ENCODE peak calls at places on chromosomes 11 and 22, in eight cellular contexts. One of them, this sample, is unnamed.
A peak's percentile ranks its signal among the peaks of the same experiment; 100 is the strongest.

GRCh38 chr22:35065796-35066218 is at the start of gene ISX:
- DNase-seq in RWPE1: no peak
- DNase-seq in brain pericyte: no peak
- DNase-seq in chondrocyte: no peak
- DNase-seq in D341Med: no peak
- DNase-seq in HCEC 1CT: no peak
- DNase-seq in H7: no peak
- DNase-seq in mammary epithelial cell: no peak
- DNase-seq in this sample: no peak

GRCh38 chr22:46829140-46829891 is 66.9 kb downstream of the TBC1D22A start:
- DNase-seq in RWPE1: peak; percentile 78
- DNase-seq in brain pericyte: peak; percentile 58
- DNase-seq in chondrocyte: no peak
- DNase-seq in D341Med: peak; percentile 4
- DNase-seq in HCEC 1CT: peak; percentile 90
- DNase-seq in H7: peak; percentile 10
- DNase-seq in mammary epithelial cell: peak; percentile 42
- DNase-seq in this sample: no peak

GRCh38 chr11:129225190-129225589 is 33.1 kb upstream of the ARHGAP32 start:
- DNase-seq in RWPE1: no peak
- DNase-seq in brain pericyte: no peak
- DNase-seq in chondrocyte: no peak
- DNase-seq in D341Med: no peak
- DNase-seq in HCEC 1CT: peak; percentile 76
- DNase-seq in H7: no peak
- DNase-seq in mammary epithelial cell: peak; percentile 91
- DNase-seq in this sample: no peak

GRCh38 chr22:17305076-17305475 is 64.2 kb upstream of the CECR2 start:
- DNase-seq in RWPE1: no peak
- DNase-seq in brain pericyte: no peak
- DNase-seq in chondrocyte: no peak
- DNase-seq in D341Med: no peak
- DNase-seq in HCEC 1CT: no peak
- DNase-seq in H7: no peak
- DNase-seq in mammary epithelial cell: no peak
- DNase-seq in this sample: no peak

GRCh38 chr11:71440021-71440755 is 8.0 kb downstream of the DHCR7 start:
- DNase-seq in RWPE1: no peak
- DNase-seq in brain pericyte: no peak
- DNase-seq in chondrocyte: no peak
- DNase-seq in D341Med: no peak
- DNase-seq in HCEC 1CT: no peak
- DNase-seq in H7: no peak
- DNase-seq in mammary epithelial cell: no peak
- DNase-seq in this sample: no peak

GRCh38 chr22:23831781-23832180 is 7.0 kb downstream of the DERL3 start:
- DNase-seq in RWPE1: no peak
- DNase-seq in brain pericyte: no peak
- DNase-seq in chondrocyte: peak; percentile 91
- DNase-seq in D341Med: no peak
- DNase-seq in HCEC 1CT: no peak
- DNase-seq in H7: no peak
- DNase-seq in mammary epithelial cell: no peak
- DNase-seq in this sample: no peak

GRCh38 chr11:57618438-57618837 is 21.0 kb downstream of the SERPING1 start:
- DNase-seq in RWPE1: no peak
- DNase-seq in brain pericyte: no peak
- DNase-seq in chondrocyte: no peak
- DNase-seq in D341Med: no peak
- DNase-seq in HCEC 1CT: no peak
- DNase-seq in H7: no peak
- DNase-seq in mammary epithelial cell: peak; percentile 62
- DNase-seq in this sample: no peak

GRCh38 chr11:27058456-27058855 is 17.8 kb downstream of the BBOX1 start:
- DNase-seq in RWPE1: no peak
- DNase-seq in brain pericyte: no peak
- DNase-seq in chondrocyte: no peak
- DNase-seq in D341Med: no peak
- DNase-seq in HCEC 1CT: peak; percentile 65
- DNase-seq in H7: no peak
- DNase-seq in mammary epithelial cell: no peak
- DNase-seq in this sample: no peak

GRCh38 chr11:59009661-59010060 is 70.4 kb downstream of the GLYATL1 start:
- DNase-seq in RWPE1: no peak
- DNase-seq in brain pericyte: no peak
- DNase-seq in chondrocyte: no peak
- DNase-seq in D341Med: no peak
- DNase-seq in HCEC 1CT: no peak
- DNase-seq in H7: no peak
- DNase-seq in mammary epithelial cell: no peak
- DNase-seq in this sample: no peak

GRCh38 chr22:40030757-40031092 is 36.0 kb downstream of the FAM83F start:
- DNase-seq in RWPE1: no peak
- DNase-seq in brain pericyte: no peak
- DNase-seq in chondrocyte: no peak
- DNase-seq in D341Med: peak; percentile 18
- DNase-seq in HCEC 1CT: no peak
- DNase-seq in H7: peak; percentile 56
- DNase-seq in mammary epithelial cell: no peak
- DNase-seq in this sample: no peak

GRCh38 chr11:116137753-116138152 is 633.5 kb upstream of the CADM1 start:
- DNase-seq in RWPE1: no peak
- DNase-seq in brain pericyte: no peak
- DNase-seq in chondrocyte: no peak
- DNase-seq in D341Med: no peak
- DNase-seq in HCEC 1CT: no peak
- DNase-seq in H7: no peak
- DNase-seq in mammary epithelial cell: no peak
- DNase-seq in this sample: no peak

GRCh38 chr11:110447897-110448522 is 18.3 kb downstream of the FDX1 start:
- DNase-seq in RWPE1: no peak
- DNase-seq in brain pericyte: no peak
- DNase-seq in chondrocyte: no peak
- DNase-seq in D341Med: no peak
- DNase-seq in HCEC 1CT: no peak
- DNase-seq in H7: no peak
- DNase-seq in mammary epithelial cell: peak; percentile 21
- DNase-seq in this sample: peak; percentile 17

GRCh38 chr11:35111171-35112055 is 27.6 kb upstream of the CD44 start:
- DNase-seq in RWPE1: peak; percentile 76
- DNase-seq in brain pericyte: no peak
- DNase-seq in chondrocyte: no peak
- DNase-seq in D341Med: no peak
- DNase-seq in HCEC 1CT: peak; percentile 82
- DNase-seq in H7: no peak
- DNase-seq in mammary epithelial cell: peak; percentile 99
- DNase-seq in this sample: no peak

GRCh38 chr22:20021196-20022181 is 579 bp downstream of the TANGO2 start:
- DNase-seq in RWPE1: no peak
- DNase-seq in brain pericyte: no peak
- DNase-seq in chondrocyte: no peak
- DNase-seq in D341Med: no peak
- DNase-seq in HCEC 1CT: no peak
- DNase-seq in H7: no peak
- DNase-seq in mammary epithelial cell: no peak
- DNase-seq in this sample: peak; percentile 42

GRCh38 chr22:44680481-44680894 is 21.5 kb upstream of the PRR5 start:
- DNase-seq in RWPE1: no peak
- DNase-seq in brain pericyte: no peak
- DNase-seq in chondrocyte: peak; percentile 92
- DNase-seq in D341Med: no peak
- DNase-seq in HCEC 1CT: no peak
- DNase-seq in H7: no peak
- DNase-seq in mammary epithelial cell: no peak
- DNase-seq in this sample: peak; percentile 76

GRCh38 chr11:28464252-28464867 is 356.2 kb downstream of the METTL15 start:
- DNase-seq in RWPE1: no peak
- DNase-seq in brain pericyte: no peak
- DNase-seq in chondrocyte: no peak
- DNase-seq in D341Med: no peak
- DNase-seq in HCEC 1CT: peak; percentile 62
- DNase-seq in H7: no peak
- DNase-seq in mammary epithelial cell: no peak
- DNase-seq in this sample: no peak

GRCh38 chr11:118135051-118135795 is 17.4 kb downstream of the SCN4B start:
- DNase-seq in RWPE1: no peak
- DNase-seq in brain pericyte: no peak
- DNase-seq in chondrocyte: no peak
- DNase-seq in D341Med: no peak
- DNase-seq in HCEC 1CT: no peak
- DNase-seq in H7: no peak
- DNase-seq in mammary epithelial cell: no peak
- DNase-seq in this sample: no peak

GRCh38 chr22:39491696-39492095 is 10.4 kb upstream of the MIEF1 start:
- DNase-seq in RWPE1: no peak
- DNase-seq in brain pericyte: no peak
- DNase-seq in chondrocyte: no peak
- DNase-seq in D341Med: no peak
- DNase-seq in HCEC 1CT: no peak
- DNase-seq in H7: no peak
- DNase-seq in mammary epithelial cell: no peak
- DNase-seq in this sample: no peak